ENCODE peak calls at places on chromosomes 4 and X, in four cellular contexts. One of them, this sample, is unnamed.

GRCh38 chrX:72620550-72621145 is 48.0 kb upstream of the HDAC8 start:
- DNase-seq in HepG2: peak; percentile 2
- DNase-seq in OCI-LY7: no peak
- DNase-seq in uterus: peak; percentile 56
- DNase-seq in this sample: peak; percentile 23

GRCh38 chr4:110270492-110271197 is 72.2 kb upstream of the ELOVL6 start:
- DNase-seq in HepG2: no peak
- DNase-seq in OCI-LY7: no peak
- DNase-seq in uterus: no peak
- DNase-seq in this sample: no peak

GRCh38 chr4:14143892-14144291 is 516.4 kb upstream of the BOD1L1 start:
- DNase-seq in HepG2: no peak
- DNase-seq in uterus: no peak
- DNase-seq in OCI-LY7: peak; percentile 3
- DNase-seq in this sample: no peak

GRCh38 chr4:185398618-185399017 is 2.0 kb downstream of the ANKRD37 start:
- DNase-seq in HepG2: no peak
- DNase-seq in uterus: no peak
- DNase-seq in OCI-LY7: no peak
- DNase-seq in this sample: no peak

GRCh38 chr4:107577743-107578142 is 142.3 kb downstream of the PAPSS1 start:
- DNase-seq in uterus: no peak
- DNase-seq in HepG2: no peak
- DNase-seq in OCI-LY7: no peak
- DNase-seq in this sample: no peak

GRCh38 chr4:73068496-73069337 is 799 bp downstream of the COX18 start:
- DNase-seq in HepG2: peak; percentile 32
- DNase-seq in OCI-LY7: peak; percentile 47
- DNase-seq in uterus: no peak
- DNase-seq in this sample: peak; percentile 34

GRCh38 chrX:10048076-10048475 is 80.9 kb downstream of the CLDN34 start:
- DNase-seq in uterus: no peak
- DNase-seq in HepG2: no peak
- DNase-seq in OCI-LY7: no peak
- DNase-seq in this sample: no peak

GRCh38 chr4:101232074-101232776 is 115.1 kb downstream of the PPP3CA start:
- DNase-seq in uterus: no peak
- DNase-seq in OCI-LY7: no peak
- DNase-seq in HepG2: no peak
- DNase-seq in this sample: no peak

GRCh38 chr4:103948244-103949018 is 228.6 kb upstream of the TACR3 start:
- DNase-seq in OCI-LY7: no peak
- DNase-seq in HepG2: no peak
- DNase-seq in uterus: no peak
- DNase-seq in this sample: no peak

GRCh38 chr4:152310223-152310622 is 225.7 kb downstream of the FBXW7 start:
- DNase-seq in uterus: no peak
- DNase-seq in HepG2: no peak
- DNase-seq in OCI-LY7: no peak
- DNase-seq in this sample: no peak

GRCh38 chr4:137650051-137650450 is 117.8 kb upstream of the PCDH18 start:
- DNase-seq in OCI-LY7: no peak
- DNase-seq in uterus: no peak
- DNase-seq in HepG2: no peak
- DNase-seq in this sample: no peak

GRCh38 chr4:181202249-181202648 is 1041.0 kb upstream of the TENM3 start:
- DNase-seq in OCI-LY7: peak; percentile 7
- DNase-seq in HepG2: peak; percentile 5
- DNase-seq in uterus: no peak
- DNase-seq in this sample: no peak

GRCh38 chr4:52266537-52267137 is 215.5 kb downstream of the SPATA18 start:
- DNase-seq in uterus: peak; percentile 36
- DNase-seq in HepG2: no peak
- DNase-seq in OCI-LY7: no peak
- DNase-seq in this sample: no peak

GRCh38 chrX:119887721-119888425 is 7.8 kb upstream of the AKAP14 start:
- DNase-seq in HepG2: peak; percentile 54
- DNase-seq in uterus: peak; percentile 37
- DNase-seq in OCI-LY7: peak; percentile 60
- DNase-seq in this sample: peak; percentile 65

GRCh38 chr4:108240356-108240755 is 71.6 kb upstream of the LEF1 start:
- DNase-seq in uterus: no peak
- DNase-seq in HepG2: no peak
- DNase-seq in OCI-LY7: no peak
- DNase-seq in this sample: no peak

GRCh38 chr4:179634862-179635261 is 2192.6 kb upstream of the AGA start:
- DNase-seq in uterus: no peak
- DNase-seq in HepG2: no peak
- DNase-seq in OCI-LY7: no peak
- DNase-seq in this sample: no peak

GRCh38 chr4:22458112-22458511 is 57.8 kb downstream of the ADGRA3 start:
- DNase-seq in OCI-LY7: no peak
- DNase-seq in uterus: no peak
- DNase-seq in HepG2: no peak
- DNase-seq in this sample: no peak

GRCh38 chr4:141411936-141412335 is 191.2 kb downstream of the ZNF330 start:
- DNase-seq in OCI-LY7: no peak
- DNase-seq in HepG2: no peak
- DNase-seq in uterus: no peak
- DNase-seq in this sample: no peak

GRCh38 chr4:15198070-15198727 is 195.9 kb downstream of the CPEB2 start:
- DNase-seq in OCI-LY7: no peak
- DNase-seq in HepG2: no peak
- DNase-seq in uterus: no peak
- DNase-seq in this sample: no peak

GRCh38 chr4:145103496-145103895 is 5.4 kb downstream of the ABCE1 start:
- DNase-seq in uterus: no peak
- DNase-seq in HepG2: no peak
- DNase-seq in OCI-LY7: no peak
- DNase-seq in this sample: no peak

GRCh38 chr4:177737387-177737965 is 295.2 kb upstream of the AGA start:
- DNase-seq in OCI-LY7: no peak
- DNase-seq in HepG2: no peak
- DNase-seq in uterus: no peak
- DNase-seq in this sample: no peak

GRCh38 chr4:74570095-74570494 is 125.2 kb downstream of the AREG start:
- DNase-seq in uterus: no peak
- DNase-seq in HepG2: no peak
- DNase-seq in OCI-LY7: no peak
- DNase-seq in this sample: no peak

GRCh38 chr4:13829457-13829856 is 201.9 kb upstream of the BOD1L1 start:
- DNase-seq in uterus: no peak
- DNase-seq in OCI-LY7: no peak
- DNase-seq in HepG2: no peak
- DNase-seq in this sample: no peak

GRCh38 chrX:10156199-10157031 is at the start of gene CLCN4:
- DNase-seq in HepG2: peak; percentile 67
- DNase-seq in uterus: peak; percentile 30
- DNase-seq in OCI-LY7: peak; percentile 65
- DNase-seq in this sample: no peak

GRCh38 chrX:22060451-22060940 is 28.4 kb downstream of the PHEX start:
- DNase-seq in HepG2: no peak
- DNase-seq in OCI-LY7: peak; percentile 1
- DNase-seq in uterus: no peak
- DNase-seq in this sample: no peak

GRCh38 chr4:163492951-163493504 is 1.5 kb upstream of the TMA16 start:
- DNase-seq in HepG2: no peak
- DNase-seq in uterus: no peak
- DNase-seq in OCI-LY7: peak; percentile 27
- DNase-seq in this sample: no peak

GRCh38 chr4:135739354-135739753 is 1537.8 kb upstream of the PABPC4L start:
- DNase-seq in uterus: no peak
- DNase-seq in HepG2: no peak
- DNase-seq in OCI-LY7: no peak
- DNase-seq in this sample: no peak

GRCh38 chr4:168019019-168019651 is 73.2 kb upstream of the ANXA10 start:
- DNase-seq in uterus: no peak
- DNase-seq in HepG2: no peak
- DNase-seq in OCI-LY7: no peak
- DNase-seq in this sample: no peak

GRCh38 chr4:108060686-108061321 is 71.1 kb downstream of the HADH start:
- DNase-seq in uterus: no peak
- DNase-seq in HepG2: no peak
- DNase-seq in OCI-LY7: no peak
- DNase-seq in this sample: no peak

GRCh38 chrX:39011454-39012204 is 210.4 kb downstream of the MID1IP1 start:
- DNase-seq in uterus: no peak
- DNase-seq in HepG2: no peak
- DNase-seq in OCI-LY7: no peak
- DNase-seq in this sample: no peak

GRCh38 chr4:19329077-19329476 is 922.6 kb upstream of the SLIT2 start:
- DNase-seq in HepG2: no peak
- DNase-seq in uterus: no peak
- DNase-seq in OCI-LY7: no peak
- DNase-seq in this sample: no peak

GRCh38 chr4:19324175-19324574 is 927.5 kb upstream of the SLIT2 start:
- DNase-seq in HepG2: no peak
- DNase-seq in uterus: no peak
- DNase-seq in OCI-LY7: no peak
- DNase-seq in this sample: no peak

GRCh38 chr4:19327364-19327763 is 924.3 kb upstream of the SLIT2 start:
- DNase-seq in uterus: no peak
- DNase-seq in HepG2: no peak
- DNase-seq in OCI-LY7: no peak
- DNase-seq in this sample: no peak

DNA sequence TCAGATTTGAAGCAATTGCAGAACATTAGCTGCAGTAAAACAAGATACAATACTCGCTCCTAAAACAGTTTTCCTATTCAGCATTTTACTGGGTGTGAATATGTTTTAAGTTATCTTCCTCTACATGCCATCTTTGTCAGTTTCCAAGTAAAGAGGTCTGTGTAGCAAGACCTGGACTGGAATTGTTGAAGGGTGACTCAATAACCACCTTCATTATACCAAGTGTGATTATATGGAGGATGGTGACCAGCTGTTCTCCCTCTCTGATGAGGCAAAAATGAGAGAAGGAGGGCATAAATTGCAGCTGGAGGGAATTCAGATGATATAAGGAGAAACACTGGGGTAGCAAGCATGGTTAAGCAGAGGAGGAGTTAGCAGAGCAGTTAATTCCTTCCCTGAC is 922.1 kb upstream of the SLIT2 start:
- DNase-seq in uterus: no peak
- DNase-seq in HepG2: no peak
- DNase-seq in OCI-LY7: no peak
- DNase-seq in this sample: no peak
- H3K4me1 ChIP-seq in uterus: no peaks in the 10 kb centered on the region
- H3K4me1 ChIP-seq in HepG2: no peaks in the 10 kb centered on the region
- H3K4me1 ChIP-seq in OCI-LY7: no peaks in the 10 kb centered on the region
- H3K4me1 ChIP-seq in this sample: no peaks in the 10 kb centered on the region

DNA sequence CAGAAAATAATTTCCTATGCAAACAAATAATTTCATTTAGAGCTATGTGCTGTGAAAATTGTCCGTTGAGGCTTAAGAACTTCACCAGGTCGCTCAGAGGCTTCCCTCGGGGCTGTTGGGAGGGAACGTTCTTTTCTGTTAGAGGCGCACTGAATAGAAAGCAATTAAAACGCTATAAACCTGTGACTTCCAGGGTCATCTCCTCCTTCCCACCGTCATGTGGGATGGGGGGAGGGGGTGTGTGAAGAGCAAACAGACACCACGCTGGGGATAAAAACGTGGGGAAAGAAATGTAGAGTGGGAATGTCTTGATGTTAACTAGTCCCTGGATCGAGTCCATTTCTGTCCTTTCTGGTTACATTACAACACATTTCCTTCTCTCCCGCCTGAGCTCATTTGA is 35.3 kb upstream of the ZNF518B start:
- DNase-seq in OCI-LY7: no peak
- DNase-seq in HepG2: no peak
- DNase-seq in uterus: no peak
- DNase-seq in this sample: no peak
- H3K4me1 ChIP-seq in OCI-LY7: no peaks in the 10 kb centered on the region
- H3K4me1 ChIP-seq in HepG2: no peaks in the 10 kb centered on the region
- H3K4me1 ChIP-seq in uterus: no peaks in the 10 kb centered on the region
- H3K4me1 ChIP-seq in this sample: no peaks in the 10 kb centered on the region

GRCh38 chr4:8195841-8196460 is 3.1 kb upstream of the SH3TC1 start:
- DNase-seq in OCI-LY7: no peak
- DNase-seq in uterus: no peak
- DNase-seq in HepG2: no peak
- DNase-seq in this sample: no peak

GRCh38 chr4:8192748-8193738 is 6.0 kb upstream of the SH3TC1 start:
- DNase-seq in uterus: no peak
- DNase-seq in OCI-LY7: peak; percentile 70
- DNase-seq in HepG2: peak; percentile 73
- DNase-seq in this sample: peak; percentile 63

GRCh38 chr4:8194306-8195242 is 4.5 kb upstream of the SH3TC1 start:
- DNase-seq in uterus: no peak
- DNase-seq in HepG2: no peak
- DNase-seq in OCI-LY7: no peak
- DNase-seq in this sample: no peak

GRCh38 chr4:8197521-8197920 is 1.6 kb upstream of the SH3TC1 start:
- DNase-seq in HepG2: no peak
- DNase-seq in uterus: no peak
- DNase-seq in OCI-LY7: no peak
- DNase-seq in this sample: no peak

DNA sequence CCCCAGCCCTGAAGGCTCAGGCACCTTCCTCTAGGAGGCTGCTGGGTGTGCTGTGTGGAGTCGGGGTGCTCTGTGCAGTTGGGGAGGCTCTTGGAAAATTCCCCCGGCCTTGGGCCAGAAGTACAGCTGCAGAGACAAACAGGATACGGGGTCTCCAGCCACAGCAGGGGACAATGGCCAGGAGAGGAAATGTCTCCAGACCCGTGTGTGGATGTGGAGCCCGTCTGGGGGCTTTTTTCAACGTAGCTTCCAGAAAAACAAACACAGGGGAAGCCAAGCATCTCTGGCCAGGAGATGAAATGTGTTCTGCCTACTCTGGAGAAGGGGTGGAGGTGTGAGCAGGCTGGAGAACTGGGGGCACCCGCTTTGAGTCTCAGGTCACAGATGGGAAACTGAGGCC is 3.7 kb upstream of the SH3TC1 start:
- DNase-seq in HepG2: no peak
- DNase-seq in uterus: no peak
- DNase-seq in OCI-LY7: no peak
- DNase-seq in this sample: no peak
- H3K4me1 ChIP-seq in HepG2: peaks cover 59% of the 10 kb centered on the region
- H3K4me1 ChIP-seq in uterus: peaks cover 8% of the 10 kb centered on the region
- H3K4me1 ChIP-seq in OCI-LY7: peaks cover 29% of the 10 kb centered on the region
- H3K4me1 ChIP-seq in this sample: peaks cover 22% of the 10 kb centered on the region

DNA sequence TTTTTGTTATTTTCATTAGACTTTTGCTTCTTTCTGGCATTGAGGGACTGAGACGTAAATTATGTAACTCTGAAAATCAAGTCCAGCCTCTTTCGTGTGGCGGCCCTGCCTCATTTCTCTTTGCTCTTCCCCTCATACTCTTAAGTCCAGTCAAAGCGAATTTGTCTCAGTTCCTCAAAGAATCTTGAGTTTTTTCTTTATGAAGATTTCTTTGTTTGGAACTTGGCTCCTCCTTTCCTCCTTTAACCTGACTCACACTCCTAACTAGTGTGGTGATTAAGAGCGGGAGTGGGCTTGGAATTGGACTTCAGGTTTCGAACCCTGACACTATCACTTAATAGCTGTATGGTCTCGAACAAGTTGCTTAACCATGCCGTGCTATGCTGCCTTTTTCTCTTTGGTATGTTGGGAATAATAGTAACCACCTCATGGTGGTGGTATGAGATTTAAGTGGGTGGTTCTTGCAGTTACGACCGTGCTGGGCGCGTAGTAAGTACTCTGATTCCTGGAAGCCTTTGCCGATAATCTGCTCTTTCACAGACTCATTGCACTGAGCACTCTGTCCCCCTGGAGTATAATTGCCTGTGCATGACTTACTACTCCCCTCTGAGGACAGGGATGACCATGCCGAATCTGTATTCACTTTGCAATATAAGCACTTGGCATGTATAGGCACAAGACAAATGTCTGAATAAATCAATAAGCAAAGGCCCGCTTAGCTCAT is 19.1 kb downstream of the FNIP2 start:
- DNase-seq in OCI-LY7: no peak
- DNase-seq in uterus: no peak
- DNase-seq in HepG2: no peak
- DNase-seq in this sample: no peak
- H3K4me1 ChIP-seq in OCI-LY7: no peaks in the 10 kb centered on the region
- H3K4me1 ChIP-seq in uterus: peaks cover 5% of the 10 kb centered on the region
- H3K4me1 ChIP-seq in HepG2: peaks cover 74% of the 10 kb centered on the region
- H3K4me1 ChIP-seq in this sample: no peaks in the 10 kb centered on the region